ENCODE peak calls at places on chromosomes 5 and 9, in six cellular contexts. I, Q, D, O, W and B are unnamed samples.
A peak's percentile ranks its signal among the peaks of the same experiment; 100 is the strongest.

GRCh38 chr9:95516221-95516735 is 493 bp downstream of the PTCH1 start:
- DNase-seq in I (no peak), Q (peak; percentile 19), D (no peak), O (no peak), W (no peak), B (no peak)

GRCh38 chr9:90333226-90333625 is 309.4 kb downstream of the DIRAS2 start:
- DNase-seq in I (no peak), Q (no peak), D (no peak), O (no peak), W (no peak), B (no peak)

GRCh38 chr5:58284886-58285285 is 175.0 kb downstream of the PLK2 start:
- DNase-seq in I (no peak), Q (no peak), D (no peak), O (no peak), W (no peak), B (no peak)

GRCh38 chr5:97266576-97266975 is 83.5 kb upstream of the RIOK2 start:
- DNase-seq in I (no peak), Q (peak; percentile 2), D (no peak), O (peak; percentile 20), W (no peak), B (no peak)

GRCh38 chr5:98877600-98877999 is 51.2 kb downstream of the CHD1 start:
- DNase-seq in I (no peak), Q (no peak), D (no peak), O (no peak), W (no peak), B (no peak)

GRCh38 chr9:77946969-77947368 is 84.6 kb downstream of the GNAQ start:
- DNase-seq in I (no peak), Q (peak; percentile 23), D (no peak), O (peak; percentile 60), W (peak; percentile 5), B (no peak)

GRCh38 chr5:164688437-164688836 is 1183.0 kb downstream of the MAT2B start:
- DNase-seq in I (no peak), Q (no peak), D (no peak), O (no peak), W (no peak), B (no peak)

GRCh38 chr5:54637654-54638053 is 120.1 kb downstream of the SNX18 start:
- DNase-seq in I (no peak), Q (peak; percentile 40), D (no peak), O (no peak), W (no peak), B (no peak)

GRCh38 chr5:181190711-181191525 is 14.1 kb downstream of the TRIM7 start:
- DNase-seq in I (no peak), Q (peak; percentile 59), D (peak; percentile 70), O (peak; percentile 58), W (peak; percentile 37), B (no peak)

GRCh38 chr9:130189840-130190239 is 17.6 kb downstream of the NCS1 start:
- DNase-seq in I (no peak), Q (peak; percentile 87), D (no peak), O (no peak), W (no peak), B (no peak)

GRCh38 chr5:108119123-108119522 is 262.8 kb downstream of the FBXL17 start:
- DNase-seq in I (no peak), Q (no peak), D (no peak), O (no peak), W (no peak), B (no peak)

GRCh38 chr9:131214457-131214856 is 61.9 kb downstream of the FAM78A start:
- DNase-seq in I (no peak), Q (peak; percentile 29), D (no peak), O (no peak), W (no peak), B (no peak)

GRCh38 chr5:60668715-60669304 is 31.2 kb downstream of the DEPDC1B start:
- DNase-seq in I (no peak), Q (peak; percentile 13), D (no peak), O (no peak), W (peak; percentile 67), B (no peak)

GRCh38 chr9:110049699-110050450 is 158.1 kb downstream of the C9orf152 start:
- DNase-seq in I (peak; percentile 48), Q (peak; percentile 36), D (no peak), O (peak; percentile 41), W (peak; percentile 30), B (no peak)

GRCh38 chr5:137300411-137301240 is 198.5 kb downstream of the SPOCK1 start:
- DNase-seq in I (no peak), Q (peak; percentile 85), D (no peak), O (no peak), W (peak; percentile 27), B (no peak)

GRCh38 chr5:38666668-38667498 is 110.4 kb upstream of the LIFR start:
- DNase-seq in I (peak; percentile 46), Q (peak; percentile 52), D (no peak), O (no peak), W (peak; percentile 45), B (no peak)

GRCh38 chr5:126182901-126183695 is 240.1 kb upstream of the GRAMD2B start:
- DNase-seq in I (no peak), Q (no peak), D (no peak), O (no peak), W (no peak), B (no peak)

DNA sequence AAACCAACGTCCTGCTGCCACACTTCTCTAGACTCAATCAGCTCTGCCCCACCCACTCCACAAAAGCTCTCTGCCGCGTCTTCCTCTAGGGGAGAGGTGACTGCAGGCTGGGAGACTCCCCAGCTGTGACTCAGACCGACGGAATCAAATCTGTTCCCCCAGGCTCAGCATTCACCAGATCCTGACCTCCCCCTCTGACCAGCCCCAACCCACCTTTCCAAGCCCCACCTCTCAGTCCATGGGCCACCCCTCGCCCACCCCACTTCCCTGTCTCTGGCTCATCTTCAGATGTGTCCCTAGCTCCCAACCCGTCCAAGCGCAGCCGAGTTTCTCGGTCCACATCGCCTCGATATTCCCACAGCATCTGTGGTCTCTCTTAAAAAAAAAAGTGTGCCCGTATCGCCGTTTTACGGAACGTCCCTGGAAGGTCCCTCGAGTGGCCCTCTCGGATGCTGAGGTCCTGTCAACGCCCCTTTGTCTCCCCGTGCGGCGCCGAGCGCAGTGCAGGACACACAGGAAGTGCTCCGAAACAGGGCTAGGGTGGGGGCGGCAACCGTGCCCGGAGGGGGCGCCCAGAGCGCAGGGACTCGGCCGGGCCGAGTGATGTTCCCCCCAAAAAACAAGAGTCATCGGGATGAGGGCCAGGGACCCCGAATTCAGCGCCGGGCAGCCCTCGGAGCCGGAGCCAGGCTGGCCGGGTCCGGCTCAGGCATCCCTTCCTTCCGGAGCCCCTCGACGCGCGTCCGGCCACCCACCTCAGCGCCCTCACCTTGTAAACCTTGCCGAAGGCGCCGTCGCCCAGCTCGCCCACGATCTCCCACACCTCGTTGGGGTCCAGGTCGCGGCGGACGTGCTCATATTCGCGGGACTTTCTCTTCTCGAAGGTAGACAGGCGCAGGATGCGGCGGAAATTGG is 649 bp downstream of the STK10 start:
- DNase-seq in I (peak; percentile 67), Q (peak; percentile 79), D (peak; percentile 27), O (peak; percentile 83), W (peak; percentile 91), B (peak; percentile 87)
- H3K27ac ChIP-seq in I (no peak overlapping the region), Q (peak overlapping the region; percentile 81), D (peak overlapping the region; percentile 27), O (peak overlapping the region; percentile 95), W (peak overlapping the region; percentile 82), B (peak overlapping the region; percentile 94)

GRCh38 chr9:127388856-127389238 is 8.1 kb upstream of the SLC2A8 start:
- DNase-seq in I (no peak), Q (no peak), D (no peak), O (no peak), W (no peak), B (no peak)
- H3K9ac ChIP-seq in I (no peak overlapping the region), Q (no peak overlapping the region), D (no peak overlapping the region), O (no peak overlapping the region), W (no peak overlapping the region), B (peak overlapping the region; percentile 46)

GRCh38 chr5:64176301-64176700 is 10.7 kb downstream of the RNF180 start:
- DNase-seq in I (no peak), Q (no peak), D (no peak), O (no peak), W (no peak), B (no peak)
- H3K27ac ChIP-seq in I (no peak overlapping the region), Q (no peak overlapping the region), D (no peak overlapping the region), O (no peak overlapping the region), W (no peak overlapping the region), B (no peak overlapping the region)

GRCh38 chr5:131279209-131279608 is 15.4 kb downstream of the CDC42SE2 start:
- DNase-seq in I (no peak), Q (no peak), D (no peak), O (no peak), W (no peak), B (no peak)
- H3K9ac ChIP-seq in I (no peak overlapping the region), Q (no peak overlapping the region), D (no peak overlapping the region), O (no peak overlapping the region), W (no peak overlapping the region), B (no peak overlapping the region)

GRCh38 chr9:9395539-9395938 is 1217.3 kb downstream of the PTPRD start:
- DNase-seq in I (no peak), Q (no peak), D (no peak), O (no peak), W (no peak), B (no peak)
- H3K27ac ChIP-seq in I (no peak overlapping the region), Q (no peak overlapping the region), D (no peak overlapping the region), O (no peak overlapping the region), W (no peak overlapping the region), B (no peak overlapping the region)

DNA sequence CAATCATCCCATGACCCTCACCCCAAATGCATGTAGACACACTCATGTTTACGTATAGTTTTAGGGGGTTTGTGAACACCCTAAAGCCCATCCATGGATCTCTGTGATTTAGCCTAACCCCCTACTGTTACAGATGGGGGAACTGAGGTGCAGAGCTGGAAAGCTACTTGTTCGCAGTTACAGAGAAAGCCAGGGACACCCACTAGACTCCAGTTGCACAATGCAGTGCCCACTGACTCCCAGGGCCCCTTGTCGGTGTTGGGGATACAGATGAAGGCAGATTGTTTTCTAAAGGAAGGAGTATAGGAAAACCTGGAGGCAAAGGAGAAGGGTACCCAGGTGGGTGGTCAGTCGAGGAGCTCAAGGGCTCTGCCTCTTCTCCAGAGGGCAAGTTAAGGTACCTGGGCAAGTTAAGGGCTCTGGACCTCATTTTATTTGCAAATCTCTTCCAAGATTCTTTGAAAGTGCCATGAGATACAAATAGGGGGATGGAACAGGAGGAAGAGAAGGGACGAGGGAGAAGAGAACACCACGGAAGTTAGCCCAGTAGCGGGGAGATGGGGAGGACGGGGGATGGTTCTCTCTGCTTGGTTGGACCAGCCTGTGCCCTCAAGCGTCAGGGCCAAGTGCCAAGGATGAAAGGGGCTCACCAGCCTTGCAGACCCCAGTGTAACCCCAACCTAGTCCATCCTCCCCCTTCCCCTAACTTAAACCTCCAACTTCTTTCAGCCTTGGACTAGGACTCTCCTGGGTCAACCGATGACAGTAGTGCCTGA is 958 bp downstream of the MYOZ3 start:
- DNase-seq in I (no peak), Q (no peak), D (no peak), O (no peak), W (no peak), B (no peak)
- H3K9ac ChIP-seq in I (no peak overlapping the region), Q (no peak overlapping the region), D (no peak overlapping the region), O (no peak overlapping the region), W (no peak overlapping the region), B (no peak overlapping the region)

GRCh38 chr9:8845808-8846207 is 1046.2 kb upstream of the DMAC1 start:
- DNase-seq in I (no peak), Q (no peak), D (no peak), O (no peak), W (no peak), B (no peak)
- H3K27ac ChIP-seq in I (no peak overlapping the region), Q (no peak overlapping the region), D (no peak overlapping the region), O (no peak overlapping the region), W (no peak overlapping the region), B (no peak overlapping the region)